ENCODE peak calls at places on chromosome 14, in five cellular contexts. K, S, Z, A and B are unnamed samples.

GRCh38 chr14:77554816-77555599 is 56.4 kb upstream of the ISM2 start:
- DNase-seq in K (no peak), S (peak), Z (no peak), A (no peak), B (no peak)

GRCh38 chr14:26528415-26529182 is 69.2 kb downstream of the NOVA1 start:
- DNase-seq in K (peak), S (no peak), Z (peak), A (no peak), B (no peak)

GRCh38 chr14:66306101-66306500 is 180.1 kb upstream of the CCDC196 start:
- DNase-seq in K (no peak), S (no peak), Z (no peak), A (no peak), B (no peak)

GRCh38 chr14:74642011-74642410 is 30.0 kb upstream of the LTBP2 start:
- DNase-seq in K (peak), S (no peak), Z (no peak), A (no peak), B (no peak)

GRCh38 chr14:67911506-67911905 is 91.9 kb downstream of the RAD51B start:
- DNase-seq in K (peak), S (no peak), Z (no peak), A (no peak), B (no peak)

GRCh38 chr14:77151245-77151644 is 9.7 kb upstream of the ZDHHC22 start:
- DNase-seq in K (no peak), S (peak), Z (no peak), A (no peak), B (no peak)

GRCh38 chr14:44767646-44768173 is 194.0 kb downstream of the KLHL28 start:
- DNase-seq in K (no peak), S (no peak), Z (no peak), A (no peak), B (no peak)

GRCh38 chr14:35991356-35991755 is 165.2 kb downstream of the BRMS1L start:
- DNase-seq in K (no peak), S (no peak), Z (no peak), A (no peak), B (no peak)

GRCh38 chr14:22012452-22012851 is 338.8 kb upstream of the OR4E1 start:
- DNase-seq in K (no peak), S (no peak), Z (no peak), A (no peak), B (no peak)

GRCh38 chr14:63938198-63939005 is 85.6 kb downstream of the SYNE2 start:
- DNase-seq in K (no peak), S (no peak), Z (no peak), A (peak), B (no peak)

GRCh38 chr14:40119765-40120164 is 687.5 kb upstream of the FBXO33 start:
- DNase-seq in K (no peak), S (no peak), Z (no peak), A (no peak), B (no peak)

GRCh38 chr14:74973003-74973614 is 17.7 kb upstream of the PGF start:
- DNase-seq in K (no peak), S (peak), Z (peak), A (no peak), B (no peak)

GRCh38 chr14:34951286-34951685 is 31.5 kb upstream of the SRP54 start:
- DNase-seq in K (peak), S (no peak), Z (no peak), A (no peak), B (no peak)

GRCh38 chr14:91893659-91894058 is 26.3 kb upstream of the TC2N start:
- DNase-seq in K (peak), S (no peak), Z (no peak), A (peak), B (no peak)

GRCh38 chr14:92540472-92541048 is 27.0 kb downstream of the RIN3 start:
- DNase-seq in K (peak), S (peak), Z (peak), A (peak), B (no peak)

GRCh38 chr14:64800000-64800399 is 79.7 kb downstream of the SPTB start:
- DNase-seq in K (peak), S (peak), Z (peak), A (peak), B (no peak)

GRCh38 chr14:72513994-72514659 is 379.8 kb downstream of the DPF3 start:
- DNase-seq in K (peak), S (peak), Z (no peak), A (peak), B (no peak)

GRCh38 chr14:62125793-62126192 is 363.6 kb downstream of the SNAPC1 start:
- DNase-seq in K (no peak), S (no peak), Z (no peak), A (no peak), B (no peak)

GRCh38 chr14:93034671-93034994 is 81.1 kb downstream of the ITPK1 start:
- DNase-seq in K (no peak), S (no peak), Z (no peak), A (no peak), B (no peak)

GRCh38 chr14:77031680-77032482 is 3.4 kb upstream of the IRF2BPL start:
- DNase-seq in K (peak), S (peak), Z (peak), A (peak), B (no peak)

GRCh38 chr14:60163741-60164140 is 1.5 kb downstream of the DHRS7 start:
- DNase-seq in K (no peak), S (peak), Z (no peak), A (no peak), B (no peak)

GRCh38 chr14:23284654-23285529 is 1.0 kb downstream of the HOMEZ start:
- DNase-seq in K (no peak), S (peak), Z (no peak), A (peak), B (no peak)

GRCh38 chr14:82403972-82404371 is 870.3 kb upstream of the SEL1L start:
- DNase-seq in K (no peak), S (no peak), Z (no peak), A (no peak), B (no peak)

GRCh38 chr14:50773632-50774541 is 57.1 kb downstream of the NIN start:
- DNase-seq in K (peak), S (peak), Z (peak), A (peak), B (no peak)

DNA sequence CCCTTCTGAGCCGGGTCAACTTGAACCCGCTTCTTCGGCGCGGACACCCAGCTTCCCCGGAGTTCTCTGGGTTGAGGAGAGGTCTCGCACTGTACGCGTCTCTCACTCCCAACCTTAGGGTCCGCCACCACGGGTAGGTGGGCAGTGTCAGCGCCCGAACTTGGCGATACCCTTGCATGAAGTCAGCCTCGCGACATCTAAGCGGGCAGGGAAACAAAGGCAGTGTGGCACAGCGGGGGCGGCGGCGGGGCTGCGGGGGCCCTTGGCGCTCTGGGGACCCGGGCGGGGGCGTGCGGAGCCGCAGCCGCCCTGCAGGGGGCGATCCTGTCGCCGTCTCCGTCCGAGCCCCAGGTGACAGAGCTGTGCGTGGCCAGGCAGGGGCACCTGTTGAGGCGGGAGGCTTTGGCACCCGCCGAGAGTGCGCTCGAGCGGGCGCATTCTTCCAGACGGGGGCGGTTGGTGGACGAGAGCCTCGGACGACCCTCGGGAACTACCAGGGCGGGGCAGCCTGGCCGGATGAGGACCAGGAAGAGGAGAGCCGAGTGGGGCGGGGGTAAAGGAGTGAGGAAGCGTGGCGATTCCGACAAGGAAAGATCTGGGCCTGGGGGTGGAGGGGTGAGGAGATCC is 1.1 kb downstream of the GALNT16 start:
- DNase-seq in K (no peak), S (no peak), Z (peak), A (no peak), B (no peak)
- H3K4me3 ChIP-seq in K (peak), S (no peak), Z (peak), A (peak), B (peak)

GRCh38 chr14:105530446-105531087 is 4.2 kb downstream of the TMEM121 start:
- DNase-seq in K (no peak), S (no peak), Z (no peak), A (no peak), B (no peak)
- H3K4me3 ChIP-seq in K (no peak), S (no peak), Z (no peak), A (no peak), B (no peak)

DNA sequence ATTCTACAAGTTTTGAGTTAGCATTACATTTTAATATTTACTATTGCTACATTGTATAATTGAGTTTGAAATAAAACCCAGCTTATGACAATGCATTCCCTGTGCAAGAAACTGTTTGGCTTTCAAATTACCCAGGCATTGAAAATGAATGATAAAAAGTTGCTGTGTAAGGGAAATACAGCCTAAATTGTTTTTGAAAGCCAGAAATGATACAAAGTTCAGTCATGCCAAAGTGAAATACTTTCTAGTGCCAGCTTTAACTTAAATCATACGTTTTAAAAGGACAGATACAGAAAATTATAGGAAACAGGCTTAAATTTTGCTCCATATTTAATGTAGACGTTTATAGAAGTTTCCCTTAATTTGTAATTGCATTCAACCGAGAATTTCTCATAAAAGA is 2.8 kb downstream of the MGAT2 start:
- DNase-seq in K (no peak), S (no peak), Z (no peak), A (no peak), B (no peak)
- H3K4me3 ChIP-seq in K (peak), S (peak), Z (no peak), A (no peak), B (peak)

DNA sequence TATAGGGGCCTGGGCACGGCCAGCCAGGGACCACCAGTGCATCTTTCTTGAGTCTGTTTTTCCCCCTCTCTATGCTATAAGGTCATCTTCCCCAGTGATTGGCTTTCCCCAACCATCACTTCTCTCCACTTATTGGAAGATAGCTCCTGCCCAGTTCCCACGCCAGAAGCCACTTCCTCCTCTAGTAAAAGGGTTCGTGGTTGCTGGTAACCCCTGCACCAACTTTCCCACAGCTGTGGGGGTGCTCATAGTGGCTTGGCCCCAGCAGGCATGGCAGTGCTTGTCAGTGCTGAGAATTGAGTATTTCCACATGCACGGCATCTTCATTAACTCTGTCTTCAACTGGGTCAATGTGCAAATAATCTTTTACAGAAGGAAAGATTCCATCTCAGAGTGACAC is 215.4 kb downstream of the FOXN3 start:
- DNase-seq in K (no peak), S (peak), Z (no peak), A (no peak), B (no peak)
- H3K4me3 ChIP-seq in K (no peak), S (no peak), Z (no peak), A (no peak), B (no peak)

GRCh38 chr14:100586520-100587247 is 533 bp downstream of the BEGAIN start:
- DNase-seq in K (no peak), S (no peak), Z (peak), A (peak), B (no peak)

GRCh38 chr14:100587763-100588411 is 670 bp upstream of the BEGAIN start:
- DNase-seq in K (no peak), S (peak), Z (no peak), A (no peak), B (no peak)

GRCh38 chr14:100588671-100589070 is 1.5 kb upstream of the BEGAIN start:
- DNase-seq in K (no peak), S (no peak), Z (no peak), A (no peak), B (no peak)

GRCh38 chr14:100586153-100586519 is 1.1 kb downstream of the BEGAIN start:
- DNase-seq in K (no peak), S (no peak), Z (no peak), A (no peak), B (no peak)

GRCh38 chr14:100587248-100587762 is at the start of gene BEGAIN:
- DNase-seq in K (no peak), S (no peak), Z (no peak), A (no peak), B (no peak)
- H3K4me3 ChIP-seq in K (peak), S (no peak), Z (peak), A (peak), B (peak)

DNA sequence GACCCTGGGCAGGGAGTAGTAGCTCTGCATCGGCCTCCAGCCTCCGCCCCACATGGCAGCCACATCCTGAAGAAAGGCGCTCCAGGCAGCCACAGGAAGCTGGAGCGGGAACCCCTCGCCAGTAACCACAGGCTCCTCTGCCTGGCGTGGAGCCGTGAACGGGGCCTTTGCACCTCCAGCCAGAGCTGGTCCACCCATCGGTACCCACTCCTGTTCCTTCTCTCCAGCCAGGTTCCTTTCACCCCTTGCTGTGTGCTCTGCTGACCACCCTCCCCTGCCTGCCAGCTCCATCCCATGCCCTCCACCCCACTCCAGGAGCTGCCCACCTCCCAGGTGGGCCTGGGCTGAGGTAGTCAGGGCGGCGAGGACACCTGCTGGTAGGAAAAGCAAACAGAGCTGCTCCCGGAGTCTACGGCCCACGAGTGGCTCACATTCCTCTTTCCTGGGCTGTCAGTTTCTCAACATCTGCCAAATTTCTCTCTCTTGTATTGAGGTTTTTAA is 2.7 kb downstream of the TGFB3 start:
- DNase-seq in K (peak), S (peak), Z (peak), A (no peak), B (no peak)
- H3K4me3 ChIP-seq in K (peak), S (no peak), Z (no peak), A (no peak), B (no peak)

DNA sequence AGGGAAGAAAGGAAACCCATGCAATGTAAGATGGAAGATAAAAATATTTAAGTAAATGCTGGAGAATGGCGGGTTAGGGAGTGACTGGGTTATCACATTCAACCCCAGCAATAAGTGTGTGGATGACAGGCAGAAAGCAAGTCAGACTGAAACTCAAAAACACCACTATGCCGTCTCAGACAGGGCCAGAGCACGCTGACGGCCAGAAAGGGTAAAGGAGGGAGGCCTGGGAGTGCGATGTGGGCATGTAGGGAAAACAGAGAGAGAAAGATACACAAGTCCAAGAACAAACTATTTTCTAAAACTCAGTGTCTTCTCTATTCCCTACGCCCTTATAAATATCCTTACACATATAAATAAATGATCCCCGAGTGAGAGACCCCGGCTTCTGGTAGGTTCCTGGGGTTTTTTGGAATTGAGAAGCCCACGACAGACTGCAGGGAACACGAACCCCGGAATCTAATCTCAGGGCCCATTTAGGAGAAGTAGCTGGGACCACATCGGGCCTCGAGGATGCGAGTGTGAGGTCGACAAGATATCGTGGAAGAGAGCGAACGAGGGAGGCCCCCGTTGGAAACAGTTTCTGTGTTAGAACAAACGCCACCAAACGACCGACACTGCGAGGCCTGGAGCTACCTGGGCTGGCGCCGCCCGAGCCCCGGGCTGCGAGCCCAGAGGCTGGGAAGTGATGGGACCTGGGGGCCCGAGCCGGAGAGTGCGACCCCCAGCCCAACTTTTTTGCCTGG is 744 bp upstream of the OTX2 start:
- DNase-seq in K (no peak), S (no peak), Z (no peak), A (no peak), B (no peak)
- H3K4me3 ChIP-seq in K (no peak), S (no peak), Z (no peak), A (no peak), B (no peak)